ENCODE peak calls at places on chromosomes 5 and 9, in ten cellular contexts. T, H, L, S, X, R, O, J, K and B are unnamed samples. For H3K9me3, the result is how much of the 10 kb centered on the place peaks cover.

GRCh38 chr9:31542384-31543055 is 841.9 kb upstream of the ACO1 start:
- DNase-seq in L (peak), K (peak), J (peak), X (peak), S (peak), T (no peak), O (peak), R (no peak), H (peak), B (no peak)

GRCh38 chr9:74795081-74795480 is 92.6 kb downstream of the TRPM6 start:
- DNase-seq in O (no peak), H (no peak), J (no peak), K (no peak), T (no peak), L (no peak), X (no peak), S (no peak), R (no peak), B (no peak)

GRCh38 chr9:34588671-34589370 is 703 bp downstream of the CNTFR start:
- DNase-seq in H (peak), K (no peak), O (no peak), X (no peak), S (no peak), J (no peak), R (no peak), L (no peak), T (no peak), B (no peak)

GRCh38 chr5:97131139-97131710 is 11.2 kb downstream of the LIX1 start:
- DNase-seq in K (no peak), O (no peak), L (no peak), T (no peak), R (no peak), X (no peak), H (no peak), S (no peak), J (peak), B (no peak)

GRCh38 chr5:98599016-98599415 is 174.4 kb upstream of the RGMB start:
- DNase-seq in O (no peak), L (no peak), H (no peak), X (no peak), J (no peak), R (no peak), K (no peak), T (no peak), S (no peak), B (no peak)

GRCh38 chr5:179762079-179762780 is 29.6 kb downstream of the MAML1 start:
- DNase-seq in X (no peak), O (no peak), T (peak), H (no peak), S (peak), R (no peak), K (peak), J (peak), L (no peak), B (no peak)

GRCh38 chr5:112263469-112263868 is 155.6 kb downstream of the EPB41L4A start:
- DNase-seq in J (no peak), K (no peak), T (no peak), H (no peak), S (no peak), O (no peak), R (no peak), L (no peak), X (no peak), B (no peak)

GRCh38 chr9:132288371-132288770 is 66.4 kb downstream of the SETX start:
- DNase-seq in H (no peak), J (peak), L (no peak), X (no peak), R (no peak), T (no peak), K (no peak), O (no peak), S (no peak), B (no peak)

GRCh38 chr9:84045481-84046097 is 65.0 kb downstream of the RMI1 start:
- DNase-seq in H (no peak), R (no peak), X (no peak), T (no peak), J (no peak), L (no peak), S (no peak), O (no peak), K (no peak), B (no peak)

GRCh38 chr9:113579270-113580040 is 115.9 kb downstream of the RGS3 start:
- DNase-seq in T (peak), H (peak), J (no peak), R (no peak), L (no peak), S (peak), X (no peak), K (peak), O (no peak), B (peak)

GRCh38 chr9:113580954-113581311 is 117.4 kb downstream of the RGS3 start:
- DNase-seq in H (peak), R (no peak), O (no peak), K (no peak), X (no peak), S (no peak), L (no peak), J (no peak), T (no peak), B (no peak)

GRCh38 chr9:113581865-113582697 is 118.6 kb downstream of the RGS3 start:
- DNase-seq in L (no peak), R (peak), S (peak), H (peak), O (peak), T (peak), X (no peak), K (peak), J (no peak), B (peak)

GRCh38 chr9:113578877-113579269 is 115.3 kb downstream of the RGS3 start:
- DNase-seq in K (peak), O (no peak), T (peak), X (no peak), J (peak), L (no peak), R (no peak), H (peak), S (peak), B (peak)

DNA sequence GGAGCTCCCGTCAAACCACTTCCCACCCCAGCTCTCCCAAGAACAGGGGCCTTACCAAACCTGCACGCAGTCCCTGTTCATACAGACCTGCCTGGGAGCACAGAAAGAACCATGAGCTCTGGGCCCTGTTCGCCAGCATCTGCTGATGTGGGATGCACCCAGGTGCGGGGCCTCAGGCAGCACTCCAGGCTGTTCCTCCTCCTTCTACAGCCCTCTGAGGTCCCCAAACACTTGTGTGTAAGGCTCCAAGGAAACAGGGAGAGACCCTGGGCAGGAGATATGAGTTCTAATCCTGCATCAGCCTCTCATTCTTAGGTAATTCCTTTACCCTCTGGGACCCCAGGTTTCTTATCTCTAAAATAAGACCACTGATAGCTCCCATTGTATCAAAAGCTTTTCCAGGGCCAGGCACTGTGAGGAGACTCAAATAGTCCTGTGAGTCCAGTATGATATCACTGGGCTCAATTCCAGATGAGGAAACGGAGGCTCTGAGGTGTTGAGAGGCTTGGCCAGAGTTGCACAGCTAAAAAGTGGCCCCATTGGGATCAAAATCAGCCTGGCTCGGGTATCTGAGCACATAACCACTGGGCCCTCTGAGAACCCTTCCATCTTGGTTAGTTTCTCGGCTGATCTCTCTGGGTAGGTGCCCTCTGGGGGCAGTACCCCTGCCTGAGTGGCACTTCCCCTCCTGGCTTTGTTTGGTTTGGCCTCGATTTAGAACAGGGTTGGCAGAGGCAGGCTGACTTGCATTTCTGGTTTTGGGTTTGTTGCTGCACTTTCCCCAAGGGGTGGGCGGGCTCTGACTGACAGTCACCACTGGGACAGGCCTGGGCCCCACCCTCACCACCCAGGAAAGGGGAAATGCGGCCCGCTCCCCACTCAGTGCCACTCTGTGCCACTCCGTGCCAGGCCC is 116.8 kb downstream of the RGS3 start:
- DNase-seq in R (no peak), S (peak), J (peak), H (peak), X (no peak), K (peak), O (no peak), L (no peak), T (peak), B (peak)
- TF ChIP-seq CTCF in R (no peak), S (no peak), J (no peak), H (peak), X (no peak), K (no peak), O (no peak), L (no peak), T (no peak), B (no peak)

GRCh38 chr5:32339878-32340277 is 27.1 kb upstream of the MTMR12 start:
- DNase-seq in J (no peak), K (no peak), L (no peak), X (no peak), O (no peak), T (no peak), R (no peak), S (no peak), H (no peak), B (no peak)

GRCh38 chr5:32342656-32343055 is 29.9 kb upstream of the MTMR12 start:
- DNase-seq in H (no peak), O (no peak), T (no peak), R (no peak), K (no peak), S (no peak), J (no peak), X (no peak), L (no peak), B (no peak)

GRCh38 chr5:32343058-32343672 is 30.4 kb upstream of the MTMR12 start:
- DNase-seq in S (no peak), H (no peak), X (no peak), K (no peak), O (no peak), T (no peak), R (no peak), L (no peak), J (no peak), B (no peak)

GRCh38 chr5:32339198-32339597 is 26.5 kb upstream of the MTMR12 start:
- DNase-seq in H (no peak), O (no peak), X (no peak), L (peak), T (no peak), J (peak), R (no peak), K (no peak), S (no peak), B (no peak)
- H3K9me3 ChIP-seq in H (under half), O (under half), X (under half), L (under half), T (under half), J (under half), R (under half), K (under half), S (under half), B (under half)

GRCh38 chr5:95887977-95888376 is 65.5 kb upstream of the GLRX start:
- DNase-seq in L (no peak), T (no peak), H (no peak), X (no peak), S (no peak), J (no peak), O (no peak), K (no peak), R (no peak), B (no peak)

GRCh38 chr5:95891499-95891898 is 69.0 kb upstream of the GLRX start:
- DNase-seq in O (no peak), X (no peak), J (no peak), S (no peak), K (no peak), L (no peak), H (no peak), T (no peak), R (no peak), B (no peak)

GRCh38 chr5:95895771-95896170 is 65.9 kb downstream of the ELL2 start:
- DNase-seq in T (no peak), H (no peak), L (no peak), S (no peak), K (peak), O (no peak), R (no peak), X (peak), J (no peak), B (no peak)

GRCh38 chr5:95895223-95895622 is 66.4 kb downstream of the ELL2 start:
- DNase-seq in L (no peak), K (no peak), O (no peak), T (no peak), J (no peak), R (no peak), H (no peak), X (no peak), S (no peak), B (no peak)

GRCh38 chr5:95892784-95893354 is 68.8 kb downstream of the ELL2 start:
- DNase-seq in O (no peak), T (peak), K (peak), R (no peak), S (peak), L (no peak), H (no peak), J (no peak), X (peak), B (no peak)
- TF ChIP-seq CTCF in O (no peak), T (no peak), K (peak), R (no peak), S (peak), L (peak), H (peak), J (peak), X (peak), B (peak)

GRCh38 chr5:6197427-6197826 is 180.9 kb downstream of the MED10 start:
- DNase-seq in R (no peak), J (no peak), S (no peak), T (no peak), L (no peak), X (no peak), H (no peak), O (no peak), K (no peak), B (no peak)

GRCh38 chr5:6201626-6202025 is 176.7 kb downstream of the MED10 start:
- DNase-seq in X (no peak), O (no peak), L (no peak), J (no peak), T (no peak), K (no peak), H (no peak), S (no peak), R (no peak), B (no peak)

GRCh38 chr5:6202615-6203365 is 175.6 kb downstream of the MED10 start:
- DNase-seq in S (no peak), T (no peak), R (no peak), L (peak), X (peak), H (no peak), O (no peak), K (peak), J (no peak), B (no peak)

GRCh38 chr5:6202113-6202512 is 176.2 kb downstream of the MED10 start:
- DNase-seq in T (no peak), K (no peak), O (no peak), S (no peak), J (no peak), L (no peak), R (no peak), X (no peak), H (no peak), B (no peak)
- H3K9me3 ChIP-seq in T (under half), K (under half), O (under half), S (under half), J (under half), L (under half), R (under half), X (under half), H (under half), B (under half)

DNA sequence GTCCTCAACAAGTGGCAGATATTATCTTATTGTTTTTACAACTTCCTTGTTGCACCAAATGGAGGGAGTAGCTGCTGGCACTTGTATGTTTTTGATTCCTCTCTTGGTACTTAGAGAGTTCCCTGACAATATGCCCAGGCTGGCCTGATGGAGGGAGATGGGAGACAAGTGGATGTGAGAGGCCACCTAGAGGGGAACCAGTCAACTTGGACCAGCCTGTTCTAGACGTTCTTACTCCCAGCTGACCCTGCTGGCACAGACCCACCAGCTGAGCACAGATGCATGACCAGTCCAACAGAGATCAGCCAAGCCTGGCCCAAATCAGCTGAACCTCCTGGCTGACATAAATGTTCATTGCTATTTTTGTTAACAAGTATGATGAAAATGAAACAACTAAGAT is 60.9 kb upstream of the GDNF start:
- DNase-seq in K (peak), T (no peak), J (peak), H (peak), O (peak), S (no peak), X (peak), R (peak), L (no peak), B (peak)
- TF ChIP-seq CTCF in K (no peak), T (no peak), J (no peak), H (no peak), O (no peak), S (no peak), X (peak), R (no peak), L (no peak), B (no peak)

DNA sequence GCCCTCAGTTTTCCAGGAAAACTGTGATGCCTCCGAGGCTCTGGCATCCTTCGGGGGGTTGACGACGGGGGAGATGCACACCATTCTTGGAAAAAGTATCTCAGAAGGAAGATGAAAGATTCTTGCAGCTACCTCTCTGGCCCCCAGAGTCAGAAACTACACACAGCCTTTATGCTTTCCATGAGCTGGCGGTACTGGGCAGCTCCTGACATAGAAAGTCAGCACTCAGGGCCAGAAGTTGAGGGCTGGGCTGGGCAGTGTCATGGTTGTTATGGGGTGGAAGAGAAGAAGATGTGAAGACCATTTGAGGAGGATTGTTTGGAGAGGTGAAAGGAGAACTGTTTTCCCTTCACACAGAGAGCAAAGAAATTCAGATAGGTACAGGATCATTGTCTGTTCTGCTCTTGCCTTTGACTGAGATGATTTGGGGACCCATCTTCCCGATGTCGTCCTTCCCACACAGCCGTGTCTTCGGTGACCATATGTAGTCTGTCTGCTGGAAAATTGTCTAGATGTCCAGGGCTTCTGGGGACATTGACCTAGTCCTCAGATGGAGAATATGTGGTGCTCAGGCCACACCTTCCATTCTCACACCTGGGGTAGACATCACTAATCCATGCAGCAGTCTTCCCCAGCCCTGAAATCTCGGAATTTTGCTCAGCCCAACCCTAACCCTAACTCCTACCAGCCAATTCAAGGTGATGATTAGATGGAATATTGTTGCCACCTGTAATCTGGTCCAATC is 237.1 kb downstream of the CACNA1B start:
- DNase-seq in L (no peak), K (no peak), R (no peak), J (no peak), S (no peak), X (peak), O (no peak), H (no peak), T (no peak), B (no peak)
- H3K9me3 ChIP-seq in L (under half), K (under half), R (under half), J (under half), S (under half), X (under half), O (under half), H (under half), T (under half), B (under half)

GRCh38 chr9:123268240-123268949 is at the start of gene STRBP:
- DNase-seq in T (peak), R (peak), H (peak), X (peak), L (peak), K (peak), J (peak), O (peak), S (peak), B (peak)
- TF ChIP-seq CTCF in T (no peak), R (no peak), H (peak), X (no peak), L (no peak), K (no peak), J (no peak), O (peak), S (no peak), B (no peak)

GRCh38 chr9:112366591-112366990 is 13.3 kb upstream of the HSDL2 start:
- DNase-seq in R (no peak), X (peak), S (no peak), J (no peak), O (no peak), H (no peak), L (no peak), K (no peak), T (no peak), B (no peak)
- H3K9me3 ChIP-seq in R (under half), X (under half), S (under half), J (under half), O (under half), H (under half), L (under half), K (under half), T (under half), B (under half)

DNA sequence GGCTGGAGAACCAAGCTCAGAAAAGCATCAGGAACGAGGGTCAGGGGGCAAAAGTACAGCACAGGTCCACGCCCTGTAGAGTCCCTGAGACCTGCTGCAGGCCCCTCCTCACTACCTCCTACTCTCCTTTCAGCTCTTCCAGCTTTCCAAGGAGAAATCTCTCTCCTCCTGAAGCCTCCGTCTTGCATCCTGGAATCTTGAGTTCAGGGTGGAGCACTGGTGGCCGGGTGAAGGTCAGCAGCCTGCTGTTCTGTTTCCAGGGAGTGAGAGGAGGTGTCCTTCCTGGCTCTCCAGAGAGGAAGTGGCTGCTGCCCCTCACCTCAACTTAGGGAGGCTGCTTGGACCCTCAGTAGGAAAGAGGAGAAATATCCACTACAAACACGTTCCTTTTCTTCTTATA is 342.3 kb downstream of the ZSWIM6 start:
- DNase-seq in J (no peak), X (no peak), S (no peak), K (no peak), T (no peak), L (no peak), O (no peak), H (no peak), R (no peak), B (no peak)
- TF ChIP-seq CTCF in J (no peak), X (no peak), S (no peak), K (no peak), T (no peak), L (no peak), O (no peak), H (no peak), R (no peak), B (no peak)

GRCh38 chr5:53339962-53340540 is 140.4 kb upstream of the FST start:
- DNase-seq in O (no peak), J (peak), X (no peak), R (no peak), L (no peak), T (no peak), K (no peak), H (no peak), S (no peak), B (no peak)
- H3K9me3 ChIP-seq in O (under half), J (under half), X (under half), R (under half), L (under half), T (under half), K (under half), H (under half), S (under half), B (under half)